ENCODE peak calls at places on chromosomes 3 and 15, in four cellular contexts. J, E, L and P are unnamed samples.

GRCh38 chr3:27642796-27643195 is 79.3 kb downstream of the EOMES start:
- DNase-seq in L (no peak), E (peak; percentile 32), J (no peak), P (no peak)

GRCh38 chr3:67524046-67524445 is 130.4 kb downstream of the SUCLG2 start:
- DNase-seq in J (no peak), E (no peak), L (no peak), P (no peak)

GRCh38 chr3:113890256-113890900 is 51.8 kb downstream of the GRAMD1C start:
- DNase-seq in L (no peak), E (peak; percentile 2), J (no peak), P (peak; percentile 28)

GRCh38 chr3:156448300-156448699 is 106.6 kb downstream of the SSR3 start:
- DNase-seq in L (no peak), J (no peak), E (peak; percentile 53), P (no peak)

GRCh38 chr3:71006810-71007785 is 576.4 kb downstream of the FOXP1 start:
- DNase-seq in E (peak; percentile 46), L (no peak), J (no peak), P (no peak)

GRCh38 chr3:125684199-125684598 is 88.9 kb upstream of the OSBPL11 start:
- DNase-seq in L (peak; percentile 33), E (peak; percentile 54), J (no peak), P (no peak)

GRCh38 chr3:17515445-17516227 is 226.8 kb downstream of the TBC1D5 start:
- DNase-seq in E (no peak), L (no peak), J (no peak), P (no peak)

GRCh38 chr15:35088329-35088728 is 3.2 kb upstream of the NANOGP8 start:
- DNase-seq in E (no peak), J (no peak), L (no peak), P (no peak)

GRCh38 chr15:31360158-31360561 is 33.5 kb downstream of the KLF13 start:
- DNase-seq in L (no peak), J (no peak), E (no peak), P (no peak)

GRCh38 chr15:73225358-73226015 is 143.3 kb downstream of the HCN4 start:
- DNase-seq in J (no peak), E (no peak), L (no peak), P (peak; percentile 89)

GRCh38 chr15:78162038-78162437 is 12.9 kb downstream of the IDH3A start:
- DNase-seq in L (no peak), J (no peak), E (no peak), P (no peak)

GRCh38 chr15:99707481-99708270 is 25.6 kb downstream of the LYSMD4 start:
- DNase-seq in L (no peak), J (no peak), E (no peak), P (no peak)

GRCh38 chr15:89790206-89790605 is 14.1 kb downstream of the MESP2 start:
- DNase-seq in E (no peak), J (no peak), L (no peak), P (no peak)

GRCh38 chr3:39990532-39990931 is 181.1 kb downstream of the MYRIP start:
- DNase-seq in L (peak; percentile 30), E (peak; percentile 69), J (no peak), P (peak; percentile 61)

GRCh38 chr15:42427429-42428223 is 63.3 kb downstream of the ZNF106 start:
- DNase-seq in J (no peak), E (peak; percentile 64), L (no peak), P (no peak)

GRCh38 chr15:32979710-32980109 is 214.8 kb downstream of the FMN1 start:
- DNase-seq in J (no peak), L (no peak), E (no peak), P (no peak)

GRCh38 chr3:128390867-128391266 is 75.8 kb downstream of the DNAJB8 start:
- DNase-seq in E (no peak), J (no peak), L (no peak), P (no peak)

GRCh38 chr3:57582470-57583168 is 14.5 kb downstream of the ARF4 start:
- DNase-seq in E (no peak), L (peak; percentile 10), J (no peak), P (peak; percentile 53)

GRCh38 chr3:196406806-196407470 is 25.3 kb downstream of the UBXN7 start:
- DNase-seq in E (peak; percentile 69), J (no peak), L (peak; percentile 42), P (no peak)

GRCh38 chr3:161231861-161232260 is 10.8 kb downstream of the NMD3 start:
- DNase-seq in J (no peak), L (no peak), E (no peak), P (no peak)

GRCh38 chr3:159293493-159293892 is 491.6 kb downstream of the MFSD1 start:
- DNase-seq in J (no peak), E (no peak), L (no peak), P (no peak)

GRCh38 chr3:134743006-134743405 is 52.1 kb upstream of the EPHB1 start:
- DNase-seq in J (no peak), L (no peak), E (no peak), P (no peak)

GRCh38 chr3:104951426-104951825 is 415.3 kb upstream of the ALCAM start:
- DNase-seq in J (no peak), E (peak; percentile 20), L (no peak), P (no peak)

GRCh38 chr15:39156636-39157255 is 424.1 kb upstream of the THBS1 start:
- DNase-seq in J (no peak), E (peak; percentile 15), L (no peak), P (no peak)

GRCh38 chr3:197183582-197183981 is 114.8 kb downstream of the DLG1 start:
- DNase-seq in J (no peak), E (no peak), L (no peak), P (no peak)

GRCh38 chr15:94324117-94324826 is 92.9 kb downstream of the MCTP2 start:
- DNase-seq in J (no peak), L (peak; percentile 68), E (peak; percentile 72), P (peak; percentile 35)

GRCh38 chr3:127670229-127670559 is 2.6 kb upstream of the ABTB1 start:
- DNase-seq in J (peak; percentile 57), L (no peak), E (no peak), P (no peak)

DNA sequence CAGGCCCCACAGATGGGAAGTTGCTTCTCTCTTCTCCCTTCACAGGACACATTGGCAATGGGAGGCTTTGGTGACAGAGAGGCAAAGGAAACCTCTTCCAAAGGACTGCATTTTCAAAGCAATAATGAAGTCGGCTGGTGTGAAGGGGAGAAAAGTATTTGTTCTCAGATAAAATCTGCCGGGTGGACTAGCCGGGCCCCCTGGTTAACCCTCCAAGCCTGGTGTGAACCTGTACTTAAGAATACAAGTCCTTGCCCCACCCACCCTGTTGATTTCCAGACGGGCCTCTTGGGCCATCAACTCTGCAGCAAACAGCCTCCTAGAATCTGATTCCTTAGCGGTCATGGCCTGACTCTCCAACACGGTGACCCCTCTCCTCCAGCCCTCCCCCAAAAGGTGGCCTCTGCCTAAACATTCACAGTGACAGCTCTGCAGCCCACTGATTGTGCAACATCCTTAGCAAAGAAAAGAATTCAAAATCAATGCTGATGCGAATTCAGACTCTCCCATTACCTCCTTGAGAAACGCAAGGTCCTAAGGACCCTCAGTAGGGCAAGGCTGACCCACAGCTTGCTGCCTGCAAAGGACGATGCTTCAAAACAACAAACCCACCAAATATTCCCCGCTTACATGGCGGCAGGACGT is 9.9 kb downstream of the TLE3 start:
- DNase-seq in E (no peak), J (no peak), L (no peak), P (no peak)
- H3K4me1 ChIP-seq in E (peaks cover 32% of the 10 kb centered on the region), J (peaks cover 31% of the 10 kb centered on the region), L (peaks cover 3% of the 10 kb centered on the region), P (peaks cover 31% of the 10 kb centered on the region)

GRCh38 chr3:77147836-77148578 is 108.1 kb downstream of the ROBO2 start:
- DNase-seq in J (no peak), E (peak; percentile 2), L (no peak), P (no peak)
- H3K4me3 ChIP-seq in J (no peak overlapping the region), E (no peak overlapping the region), L (no peak overlapping the region), P (no peak overlapping the region)

GRCh38 chr15:74528876-74529275 is 12.1 kb upstream of the ARID3B start:
- DNase-seq in J (no peak), L (no peak), E (no peak), P (no peak)

GRCh38 chr15:74529911-74530310 is 11.1 kb upstream of the ARID3B start:
- DNase-seq in L (no peak), E (peak; percentile 88), J (no peak), P (no peak)

GRCh38 chr15:74535388-74536084 is 5.5 kb upstream of the ARID3B start:
- DNase-seq in L (no peak), E (no peak), J (no peak), P (no peak)

GRCh38 chr15:74531144-74531811 is 9.7 kb upstream of the ARID3B start:
- DNase-seq in L (no peak), E (peak; percentile 74), J (no peak), P (no peak)

DNA sequence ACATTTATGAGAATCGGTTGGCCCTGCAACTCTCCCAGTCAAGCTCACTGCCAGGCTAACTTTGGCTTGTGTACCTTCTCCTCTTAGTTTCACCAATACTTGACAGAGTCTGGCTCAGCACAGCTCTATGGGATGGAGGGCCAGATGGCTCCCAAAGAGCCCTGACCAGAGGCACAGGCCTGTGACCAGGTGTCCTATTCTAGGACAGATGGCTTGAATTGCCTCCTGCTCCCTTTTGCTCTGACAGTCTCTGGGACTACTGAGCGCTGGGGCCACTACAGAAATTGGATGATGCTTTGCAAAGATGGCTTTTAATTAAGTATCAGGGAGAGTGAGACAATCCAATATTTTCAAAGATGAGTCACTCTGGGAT is 10.3 kb upstream of the ARID3B start:
- DNase-seq in E (no peak), L (no peak), J (no peak), P (no peak)
- H3K4me1 ChIP-seq in E (peaks cover 11% of the 10 kb centered on the region), L (peaks cover 19% of the 10 kb centered on the region), J (no peaks in the 10 kb centered on the region), P (no peaks in the 10 kb centered on the region)

GRCh38 chr3:42498791-42499477 is 3.5 kb upstream of the VIPR1 start:
- DNase-seq in J (no peak), L (no peak), E (no peak), P (peak; percentile 15)

GRCh38 chr3:42501321-42501680 is 1.1 kb upstream of the VIPR1 start:
- DNase-seq in J (no peak), L (peak; percentile 44), E (no peak), P (peak; percentile 25)

GRCh38 chr3:42499478-42499871 is 3.0 kb upstream of the VIPR1 start:
- DNase-seq in L (no peak), J (no peak), E (no peak), P (no peak)

GRCh38 chr3:42500909-42501308 is 1.5 kb upstream of the VIPR1 start:
- DNase-seq in J (no peak), E (no peak), L (no peak), P (no peak)

GRCh38 chr3:42500091-42500490 is 2.4 kb upstream of the VIPR1 start:
- DNase-seq in L (no peak), J (no peak), E (no peak), P (peak; percentile 15)
- H3K4me3 ChIP-seq in L (no peak overlapping the region), J (no peak overlapping the region), E (no peak overlapping the region), P (no peak overlapping the region)

DNA sequence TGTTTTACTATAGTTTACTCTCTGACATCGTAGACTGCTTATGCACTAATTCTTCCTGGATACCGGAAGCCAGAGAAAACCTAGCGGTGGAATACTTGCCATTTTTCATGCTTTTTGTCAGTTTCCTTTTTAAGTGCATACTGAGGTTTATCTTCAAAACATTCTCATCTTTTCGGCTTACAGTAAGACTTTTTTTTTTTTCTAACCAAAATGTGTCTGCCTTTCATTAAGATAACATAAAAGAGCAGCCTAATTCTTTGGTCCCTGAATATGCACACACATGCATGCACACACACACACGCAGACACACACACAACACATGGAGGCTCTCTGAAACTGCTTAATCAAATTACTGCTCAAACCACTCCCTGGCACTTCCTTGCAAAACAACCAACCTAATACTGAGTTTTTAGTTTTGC is 1.3 kb downstream of the ZNF445 start:
- DNase-seq in L (peak; percentile 61), J (no peak), E (peak; percentile 57), P (no peak)
- H3K4me1 ChIP-seq in L (no peaks in the 10 kb centered on the region), J (no peaks in the 10 kb centered on the region), E (peaks cover 18% of the 10 kb centered on the region), P (peaks cover 8% of the 10 kb centered on the region)

GRCh38 chr3:191356586-191357439 is 26.5 kb upstream of the UTS2B start:
- DNase-seq in E (peak; percentile 55), J (peak; percentile 64), L (no peak), P (no peak)
- H3K4me3 ChIP-seq in E (no peak overlapping the region), J (no peak overlapping the region), L (no peak overlapping the region), P (no peak overlapping the region)